ENCODE peak calls at places on chromosomes 6 and 20, in six cellular contexts. E, X, M, L, I and Y are unnamed samples.

GRCh38 chr6:150549007-150549406 is 50.7 kb upstream of the PLEKHG1 start:
- DNase-seq in X (no peak), M (no peak), I (no peak), L (no peak), E (no peak), Y (peak; percentile 48)

GRCh38 chr6:151847064-151847463 is 39.6 kb downstream of the ESR1 start:
- DNase-seq in L (peak; percentile 24), X (peak; percentile 45), I (peak; percentile 55), E (no peak), M (no peak), Y (peak; percentile 83)

GRCh38 chr20:44642203-44643153 is 9.0 kb downstream of the ADA start:
- DNase-seq in I (peak; percentile 89), M (peak; percentile 81), L (peak; percentile 87), E (peak; percentile 77), X (peak; percentile 82), Y (no peak)

GRCh38 chr20:2365666-2366065 is 15.0 kb upstream of the TGM6 start:
- DNase-seq in E (no peak), X (no peak), L (no peak), I (no peak), M (no peak), Y (no peak)

GRCh38 chr6:53615633-53616449 is 49.7 kb downstream of the KLHL31 start:
- DNase-seq in E (no peak), I (no peak), M (no peak), L (peak; percentile 82), X (peak; percentile 99), Y (no peak)

GRCh38 chr20:25017257-25017803 is 24.8 kb upstream of the APMAP start:
- DNase-seq in E (no peak), I (no peak), X (peak; percentile 87), M (no peak), L (no peak), Y (no peak)

GRCh38 chr6:169971951-169972651 is 220.7 kb downstream of the ERMARD start:
- DNase-seq in M (peak; percentile 13), I (no peak), E (no peak), X (no peak), L (no peak), Y (no peak)

GRCh38 chr6:134146268-134147032 is 94.0 kb upstream of the SLC2A12 start:
- DNase-seq in L (no peak), I (no peak), M (no peak), X (no peak), E (no peak), Y (no peak)

GRCh38 chr6:37396571-37397185 is 36.3 kb upstream of the CMTR1 start:
- DNase-seq in E (no peak), L (peak; percentile 24), M (no peak), I (no peak), X (peak; percentile 9), Y (no peak)

GRCh38 chr6:106913676-106914280 is 60.8 kb downstream of the CD24 start:
- DNase-seq in M (no peak), X (peak; percentile 89), E (peak; percentile 63), L (no peak), I (no peak), Y (no peak)

GRCh38 chr6:168370310-168370991 is 50.9 kb upstream of the DACT2 start:
- DNase-seq in M (peak; percentile 91), E (no peak), X (no peak), I (no peak), L (no peak), Y (peak; percentile 86)

GRCh38 chr6:157014871-157015270 is 237.7 kb downstream of the ARID1B start:
- DNase-seq in L (no peak), I (no peak), M (no peak), X (no peak), E (no peak), Y (peak; percentile 56)

GRCh38 chr6:157632821-157633220 is 190.2 kb upstream of the SNX9 start:
- DNase-seq in M (no peak), E (no peak), I (no peak), X (peak; percentile 51), L (peak; percentile 40), Y (no peak)

GRCh38 chr6:87697581-87698552 is 4.2 kb downstream of the AKIRIN2 start:
- DNase-seq in L (peak; percentile 94), M (peak; percentile 63), I (peak; percentile 85), X (peak; percentile 27), E (no peak), Y (no peak)

GRCh38 chr6:122222761-122223160 is 176.7 kb upstream of the HSF2 start:
- DNase-seq in I (no peak), X (no peak), L (peak; percentile 1), E (no peak), M (no peak), Y (no peak)

GRCh38 chr6:26020291-26020982 is 57.8 kb downstream of the TRIM38 start:
- DNase-seq in M (peak; percentile 87), X (peak; percentile 79), I (peak; percentile 96), L (peak; percentile 97), E (peak; percentile 93), Y (peak; percentile 95)

GRCh38 chr20:22920898-22921297 is 114.2 kb upstream of the SSTR4 start:
- DNase-seq in M (no peak), X (no peak), E (no peak), I (no peak), L (no peak), Y (no peak)

GRCh38 chr6:135235716-135236115 is 54.6 kb downstream of the MYB start:
- DNase-seq in L (no peak), X (no peak), I (no peak), E (no peak), M (no peak), Y (no peak)

GRCh38 chr6:14499804-14500203 is 382.2 kb downstream of the CD83 start:
- DNase-seq in L (peak; percentile 66), M (no peak), E (no peak), I (no peak), X (peak; percentile 59), Y (no peak)

GRCh38 chr6:159691963-159692287 is 1.1 kb downstream of the SOD2 start:
- DNase-seq in E (no peak), M (no peak), L (no peak), X (no peak), I (no peak), Y (no peak)

GRCh38 chr6:125255201-125255600 is 46.6 kb downstream of the HDDC2 start:
- DNase-seq in I (no peak), X (peak; percentile 64), M (no peak), E (no peak), L (peak; percentile 46), Y (no peak)

GRCh38 chr6:140032177-140032576 is 657.7 kb upstream of the CITED2 start:
- DNase-seq in X (peak; percentile 5), I (no peak), M (no peak), L (no peak), E (no peak), Y (no peak)

GRCh38 chr20:10661261-10661660 is 12.5 kb downstream of the JAG1 start:
- DNase-seq in M (no peak), E (no peak), L (no peak), I (no peak), X (no peak), Y (no peak)

GRCh38 chr20:63968928-63969760 is 586 bp downstream of the ZNF512B start:
- DNase-seq in I (no peak), X (no peak), E (no peak), M (peak; percentile 86), L (no peak), Y (peak; percentile 64)

GRCh38 chr6:27541212-27541931 is 68.5 kb upstream of the ZNF184 start:
- DNase-seq in X (peak; percentile 52), M (no peak), E (no peak), I (peak; percentile 15), L (no peak), Y (no peak)

GRCh38 chr6:158789115-158789917 is 29.9 kb downstream of the EZR start:
- DNase-seq in E (no peak), I (no peak), L (no peak), X (no peak), M (no peak), Y (no peak)

GRCh38 chr20:56504373-56505005 is 20.1 kb upstream of the FAM209A start:
- DNase-seq in X (no peak), M (peak; percentile 48), E (no peak), I (no peak), L (no peak), Y (peak; percentile 47)

GRCh38 chr6:167947716-167948115 is 49.8 kb upstream of the KIF25 start:
- DNase-seq in I (no peak), M (no peak), X (no peak), E (no peak), L (no peak), Y (no peak)

GRCh38 chr20:57964011-57964862 is 254.4 kb upstream of the PMEPA1 start:
- DNase-seq in E (no peak), L (no peak), I (no peak), M (no peak), X (peak; percentile 11), Y (no peak)

GRCh38 chr20:23118144-23118543 is 32.0 kb upstream of the CD93 start:
- DNase-seq in I (no peak), X (no peak), L (no peak), M (no peak), E (no peak), Y (no peak)

GRCh38 chr6:149319413-149319812 is 1.9 kb downstream of the TAB2 start:
- DNase-seq in I (peak; percentile 50), L (no peak), M (no peak), X (peak; percentile 44), E (no peak), Y (no peak)

GRCh38 chr6:109484161-109484560 is 1.1 kb upstream of the ZBTB24 start:
- DNase-seq in M (no peak), X (no peak), L (no peak), E (no peak), I (peak; percentile 6), Y (no peak)
- H2AFZ ChIP-seq in M (no peak overlapping the region), X (no peak overlapping the region), L (no peak overlapping the region), E (no peak overlapping the region), I (peak overlapping the region; percentile 97), Y (peak overlapping the region; percentile 82)

GRCh38 chr20:37347891-37348642 is 2.1 kb downstream of the SRC start:
- DNase-seq in I (no peak), E (no peak), L (no peak), X (no peak), M (peak; percentile 26), Y (no peak)
- H3K9ac ChIP-seq in I (no peak overlapping the region), E (peak overlapping the region; percentile 73), L (no peak overlapping the region), X (no peak overlapping the region), M (no peak overlapping the region), Y (peak overlapping the region; percentile 1)

DNA sequence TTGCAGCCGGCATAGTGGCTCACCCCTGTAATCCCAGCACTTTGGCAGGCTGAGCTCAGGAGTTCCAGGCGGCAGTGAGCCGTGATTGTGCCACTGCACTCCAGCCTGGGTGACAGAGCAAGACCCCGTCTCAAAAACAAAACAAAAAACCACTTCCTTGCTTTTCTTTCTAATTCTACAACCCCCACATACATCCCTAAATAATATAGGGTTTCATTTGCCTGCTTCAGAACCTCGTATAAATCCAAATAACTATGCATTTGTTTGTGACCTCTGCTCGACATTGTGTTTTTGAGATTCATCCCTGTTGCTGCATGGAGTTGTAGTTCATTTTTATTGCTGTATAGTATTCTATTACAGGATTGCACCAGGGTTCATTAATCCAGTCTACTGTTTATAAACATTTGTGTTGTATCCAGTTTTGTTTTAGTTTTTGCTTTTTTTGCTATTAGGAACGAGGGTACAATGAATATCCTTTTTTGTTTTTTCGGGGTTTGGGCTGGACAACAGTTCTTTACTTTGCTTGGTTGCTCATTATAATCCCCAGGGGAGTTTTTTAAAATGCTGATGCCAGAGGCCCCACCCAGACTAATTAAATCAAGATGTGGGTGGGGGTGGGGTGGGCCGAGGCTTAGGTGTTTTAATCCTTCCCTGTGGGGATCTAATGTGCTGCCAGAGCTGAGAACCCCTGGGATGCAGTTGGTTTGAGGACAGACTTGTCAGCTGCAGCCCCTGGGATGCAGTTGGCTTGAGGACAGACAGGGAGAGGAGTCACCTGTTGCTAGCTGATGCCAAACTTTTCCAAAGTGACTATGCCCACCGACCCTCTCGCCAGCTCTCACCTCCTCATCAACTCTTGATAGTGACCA is 2.4 kb upstream of the SNAI1 start:
- DNase-seq in X (no peak), M (no peak), L (no peak), E (no peak), I (no peak), Y (no peak)
- H3K4me1 ChIP-seq in X (peaks cover 15% of the 10 kb centered on the region), M (peaks cover 4% of the 10 kb centered on the region), L (peaks cover 9% of the 10 kb centered on the region), E (no peaks in the 10 kb centered on the region), I (peaks cover 28% of the 10 kb centered on the region), Y (peaks cover 17% of the 10 kb centered on the region)

GRCh38 chr6:10756085-10756484 is 8.5 kb downstream of the TMEM14B start:
- DNase-seq in I (no peak), L (no peak), X (no peak), M (no peak), E (no peak), Y (no peak)
- H2AFZ ChIP-seq in I (no peak overlapping the region), L (no peak overlapping the region), X (no peak overlapping the region), M (no peak overlapping the region), E (no peak overlapping the region), Y (no peak overlapping the region)